ENCODE peak calls at places on chromosomes 4 and X, in six cellular contexts. E is A549, A is prostate gland, R is tibial nerve, L is suprapubic skin, G is uterus. P is an unnamed sample.

GRCh38 chr4:14434916-14435315 is 567.4 kb upstream of the CPEB2 start:
- DNase-seq in E (no peak), A (no peak), R (no peak), L (no peak), G (no peak), P (no peak)

GRCh38 chr4:138243369-138243768 is 1.2 kb upstream of the SLC7A11 start:
- DNase-seq in E (no peak), A (no peak), R (no peak), L (no peak), G (no peak), P (no peak)

GRCh38 chrX:13153796-13154195 is 109.4 kb upstream of the FAM9C start:
- DNase-seq in E (no peak), A (no peak), R (no peak), L (no peak), G (no peak), P (no peak)

GRCh38 chrX:41723305-41723704 is 676 bp upstream of the GPR82 start:
- DNase-seq in E (no peak), A (no peak), R (no peak), L (no peak), G (no peak), P (no peak)

GRCh38 chr4:181685911-181686310 is 557.3 kb upstream of the TENM3 start:
- DNase-seq in E (no peak), A (no peak), R (no peak), L (no peak), G (no peak), P (no peak)

GRCh38 chrX:143945171-143945570 is 61.3 kb downstream of the UBE2NL start:
- DNase-seq in E (no peak), A (no peak), R (no peak), L (no peak), G (no peak), P (no peak)

GRCh38 chr4:23680616-23681518 is 209.0 kb downstream of the PPARGC1A start:
- DNase-seq in E (no peak), A (no peak), R (no peak), L (no peak), G (no peak), P (no peak)

GRCh38 chrX:116267511-116268040 is 97.0 kb downstream of the AGTR2 start:
- DNase-seq in E (no peak), A (no peak), R (no peak), L (no peak), G (no peak), P (no peak)

GRCh38 chrX:110691446-110691845 is 104.2 kb downstream of the CHRDL1 start:
- DNase-seq in E (no peak), A (no peak), R (no peak), L (no peak), G (no peak), P (no peak)

GRCh38 chr4:69689530-69690111 is 36.6 kb upstream of the UGT2A1 start:
- DNase-seq in E (no peak), A (peak; percentile 7), R (peak; percentile 32), L (no peak), G (no peak), P (no peak)

GRCh38 chr4:42048394-42048793 is 58.1 kb downstream of the SLC30A9 start:
- DNase-seq in E (peak; percentile 8), A (peak; percentile 32), R (no peak), L (no peak), G (no peak), P (no peak)

GRCh38 chrX:41875142-41875541 is 48.2 kb downstream of the CASK start:
- DNase-seq in E (no peak), A (no peak), R (no peak), L (no peak), G (no peak), P (no peak)

GRCh38 chr4:39464886-39465501 is 6.1 kb downstream of the LIAS start:
- DNase-seq in E (peak; percentile 62), A (no peak), R (no peak), L (no peak), G (no peak), P (no peak)

GRCh38 chr4:39792529-39792928 is 94.6 kb downstream of the UBE2K start:
- DNase-seq in E (no peak), A (no peak), R (no peak), L (no peak), G (no peak), P (no peak)

GRCh38 chrX:63934160-63934559 is 149.1 kb upstream of the ARHGEF9 start:
- DNase-seq in E (no peak), A (no peak), R (no peak), L (no peak), G (no peak), P (no peak)

GRCh38 chr4:64520393-64520792 is 111.1 kb upstream of the TECRL start:
- DNase-seq in E (no peak), A (no peak), R (no peak), L (no peak), G (no peak), P (peak; percentile 6)

GRCh38 chrX:48736303-48736702 is 25.2 kb upstream of the GLOD5 start:
- DNase-seq in E (no peak), A (no peak), R (no peak), L (no peak), G (no peak), P (no peak)

GRCh38 chr4:153409924-153410501 is 56.1 kb upstream of the TMEM131L start:
- DNase-seq in E (no peak), A (no peak), R (no peak), L (no peak), G (no peak), P (no peak)

GRCh38 chr4:99201687-99202086 is 17.4 kb downstream of the ADH6 start:
- DNase-seq in E (no peak), A (no peak), R (no peak), L (no peak), G (no peak), P (no peak)
- H3K4me1 ChIP-seq in E (no peaks in the 10 kb centered on the region), A (no peaks in the 10 kb centered on the region), R (no peaks in the 10 kb centered on the region), L (peaks cover 33% of the 10 kb centered on the region), G (no peaks in the 10 kb centered on the region), P (no peaks in the 10 kb centered on the region)

DNA sequence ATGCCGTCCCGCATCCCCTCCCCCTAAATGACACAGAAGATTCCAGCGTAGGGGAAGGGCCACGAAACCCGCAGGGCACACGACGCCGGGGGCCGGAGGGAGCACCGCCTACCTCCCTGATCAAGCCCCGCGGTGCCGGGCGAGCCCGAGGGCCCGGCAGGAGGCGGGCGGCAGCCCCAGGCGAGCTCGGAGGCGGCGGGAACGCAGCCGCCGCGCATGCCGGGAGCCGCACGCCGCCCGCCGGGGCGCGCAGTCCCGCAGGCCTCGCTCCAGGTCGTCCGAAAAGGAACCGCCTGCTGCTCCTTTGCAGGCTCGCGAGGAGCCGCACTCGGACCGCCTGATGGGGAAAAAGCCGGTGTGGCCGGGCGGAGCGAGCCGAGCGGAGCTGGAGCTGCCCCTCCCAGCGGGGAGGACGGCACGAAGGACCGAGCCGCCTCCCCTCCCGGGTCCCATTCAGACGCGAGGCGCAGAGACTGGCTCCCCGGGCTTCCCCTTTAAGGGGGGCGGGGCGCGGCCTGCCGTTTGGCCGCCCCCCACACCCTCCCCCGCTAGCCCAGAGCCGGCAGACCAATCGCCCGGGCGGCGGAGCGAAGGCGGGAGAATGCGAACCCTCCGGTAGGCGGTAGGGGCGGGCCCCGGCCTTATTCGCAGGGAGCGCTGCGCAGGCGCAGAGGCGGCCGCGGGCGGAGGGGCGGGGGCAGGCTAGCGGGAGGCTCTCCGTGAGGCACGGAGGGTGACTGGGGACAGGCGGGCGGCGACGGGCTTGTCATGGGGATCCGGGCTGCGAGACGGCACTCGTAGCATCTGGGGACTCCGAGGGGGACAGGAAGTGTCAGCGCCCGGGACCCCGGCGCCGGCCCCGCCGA is 561 bp upstream of the ING2 start:
- DNase-seq in E (peak; percentile 72), A (peak; percentile 99), R (peak; percentile 97), L (peak; percentile 99), G (peak; percentile 99), P (peak; percentile 100)
- TF ChIP-seq POLR2A in E (peak; percentile 50), A (peak; percentile 70), R (peak; percentile 48), L (peak; percentile 21), G (peak; percentile 75), P (no peak)

DNA sequence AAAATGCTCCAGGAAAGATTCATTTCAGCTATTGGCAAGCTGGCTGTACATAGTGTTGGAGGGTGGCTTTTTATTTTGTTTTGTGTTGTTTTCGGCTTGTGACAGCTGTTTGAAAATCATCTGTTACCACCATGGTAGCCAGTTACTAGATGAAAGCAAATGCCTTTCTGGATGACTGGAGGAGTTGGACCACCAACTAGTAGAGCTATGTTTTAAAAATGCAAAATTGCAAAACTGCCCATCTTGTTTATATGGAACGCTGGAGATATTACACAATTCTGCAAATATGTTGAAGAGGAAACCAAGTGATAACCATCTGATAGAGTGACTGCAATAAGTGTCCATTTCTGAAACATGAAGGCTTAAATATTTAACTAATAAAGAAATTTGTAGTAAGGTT is 53.3 kb upstream of the TNIP3 start:
- DNase-seq in E (no peak), A (no peak), R (no peak), L (no peak), G (no peak), P (no peak)
- H3K4me3 ChIP-seq in E (no peak overlapping the region), A (no peak overlapping the region), R (no peak overlapping the region), L (no peak overlapping the region), G (no peak overlapping the region), P (no peak overlapping the region)

GRCh38 chr4:139918591-139918990 is 235.4 kb downstream of the MAML3 start:
- DNase-seq in E (no peak), A (no peak), R (no peak), L (no peak), G (no peak), P (no peak)
- H3K4me1 ChIP-seq in E (peaks cover 71% of the 10 kb centered on the region), A (peaks cover 33% of the 10 kb centered on the region), R (no peaks in the 10 kb centered on the region), L (peaks cover 58% of the 10 kb centered on the region), G (peaks cover 35% of the 10 kb centered on the region), P (peaks cover 51% of the 10 kb centered on the region)

GRCh38 chrX:34734383-34734782 is 77.3 kb upstream of the TMEM47 start:
- DNase-seq in E (no peak), A (no peak), R (no peak), L (no peak), G (no peak), P (no peak)
- TF ChIP-seq POLR2A in E (no peak), A (no peak), R (no peak), L (no peak), G (no peak), P (no peak)

DNA sequence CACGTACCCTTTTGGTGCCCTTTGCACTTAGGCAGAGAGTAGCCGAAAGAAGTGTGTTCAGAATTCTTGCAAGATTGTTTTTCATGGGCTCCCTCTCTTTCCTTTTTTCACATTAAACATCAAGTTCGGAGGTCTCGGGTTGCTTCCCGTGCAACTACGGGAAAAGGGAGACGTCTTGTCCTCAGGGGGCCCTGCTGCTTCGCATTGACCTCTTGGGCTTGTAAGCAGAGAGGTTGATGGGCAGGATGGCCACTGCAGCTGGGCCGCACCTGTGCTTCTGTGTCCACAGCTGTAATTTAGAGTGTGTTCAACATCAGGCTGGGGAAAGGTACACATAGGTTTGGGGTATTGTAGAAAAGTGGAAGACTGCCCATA is 109.7 kb downstream of the SPRY1 start:
- DNase-seq in E (no peak), A (no peak), R (no peak), L (no peak), G (no peak), P (no peak)
- H3K4me3 ChIP-seq in E (peak overlapping the region; percentile 52), A (peak overlapping the region; percentile 45), R (peak overlapping the region; percentile 63), L (peak overlapping the region; percentile 59), G (peak overlapping the region; percentile 42), P (no peak overlapping the region)

DNA sequence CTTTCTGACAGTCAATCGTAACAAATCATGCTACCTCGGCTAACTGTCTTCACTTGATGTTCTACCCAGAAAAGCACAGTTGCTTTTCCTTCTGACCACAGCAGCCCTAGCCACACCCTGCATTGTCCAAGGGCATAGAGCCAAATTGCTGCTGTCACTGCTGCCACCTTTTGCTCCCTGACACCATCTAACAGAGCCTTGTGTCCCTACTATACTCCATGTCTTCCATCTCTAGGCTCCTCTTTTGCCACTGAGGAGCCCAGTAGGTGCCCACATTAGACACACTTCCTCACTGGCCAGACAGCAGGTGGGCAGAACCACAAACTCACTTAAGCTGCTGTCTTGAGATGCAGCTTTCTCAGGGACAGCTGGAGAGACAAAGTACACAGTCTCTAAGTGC is 91.4 kb downstream of the ANXA3 start:
- DNase-seq in E (no peak), A (no peak), R (no peak), L (no peak), G (no peak), P (no peak)
- H3K4me1 ChIP-seq in E (peaks cover 37% of the 10 kb centered on the region), A (no peaks in the 10 kb centered on the region), R (no peaks in the 10 kb centered on the region), L (peaks cover 49% of the 10 kb centered on the region), G (no peaks in the 10 kb centered on the region), P (peaks cover 27% of the 10 kb centered on the region)